ENCODE peak calls at places on chromosomes 16 and 17, in nine cellular contexts. P is NCI-H1092; D is stimulated activated CD4-positive, alpha-beta T cell treated with anti-CD3 and anti-CD28 coated beads, Interleukin-1b, Interleukin-23, amount 100 ng/mL, for 1 hour; H is cardiac fibroblast; F is left ventricle myocardium superior; T is NCI-H1105; G is progenitor cell of endocrine pancreas; E is adrenal gland; S is lung. C is an unnamed sample.

GRCh38 chr17:72511874-72512273 is 391.1 kb downstream of the SOX9 start:
- DNase-seq in P (no peak), D (no peak), H (no peak), F (no peak), T (no peak), G (no peak), E (no peak), S (no peak), C (no peak)

GRCh38 chr16:55437627-55438026 is 41.4 kb upstream of the MMP2 start:
- DNase-seq in P (no peak), D (no peak), H (peak; percentile 73), F (no peak), T (no peak), G (no peak), E (no peak), S (no peak), C (no peak)

GRCh38 chr16:30437511-30438046 is 7.7 kb upstream of the DCTPP1 start:
- DNase-seq in P (no peak), D (no peak), H (no peak), F (no peak), T (no peak), G (no peak), E (no peak), S (peak; percentile 46), C (peak; percentile 2)

GRCh38 chr17:81867952-81868673 is 3.0 kb downstream of the ARHGDIA start:
- DNase-seq in P (no peak), D (no peak), H (no peak), F (no peak), T (no peak), G (no peak), E (no peak), S (no peak), C (no peak)

GRCh38 chr17:62963296-62963695 is 2.7 kb upstream of the TANC2 start:
- DNase-seq in P (no peak), D (no peak), H (peak; percentile 68), F (no peak), T (no peak), G (no peak), E (no peak), S (no peak), C (no peak)

GRCh38 chr17:45160505-45161287 is 979 bp upstream of the HEXIM2 start:
- DNase-seq in P (peak; percentile 57), D (peak; percentile 41), H (peak; percentile 63), F (peak; percentile 84), T (peak; percentile 61), G (peak; percentile 78), E (peak; percentile 86), S (peak; percentile 64), C (peak; percentile 65)

GRCh38 chr17:43449470-43450202 is 34.1 kb upstream of the DHX8 start:
- DNase-seq in P (no peak), D (no peak), H (no peak), F (no peak), T (no peak), G (no peak), E (no peak), S (peak; percentile 39), C (no peak)

GRCh38 chr16:9408297-9408696 is 316.9 kb downstream of the HAPSTR1 start:
- DNase-seq in P (no peak), D (no peak), H (no peak), F (no peak), T (no peak), G (no peak), E (no peak), S (no peak), C (no peak)

GRCh38 chr17:29115906-29116651 is 64.1 kb downstream of the MYO18A start:
- DNase-seq in P (peak; percentile 25), D (peak; percentile 34), H (peak; percentile 67), F (no peak), T (peak; percentile 79), G (no peak), E (peak; percentile 65), S (peak; percentile 34), C (peak; percentile 86)